ENCODE peak calls at places on chromosomes 7 and 10, in six cellular contexts. H is HCT116, V is HepG2, Q is K562, T is GM23338, M is GM12878. U is an unnamed sample.

GRCh38 chr10:24884793-24885192 is 67.6 kb downstream of the PRTFDC1 start:
- ATAC-seq in H (no peak), V (no peak), Q (peak; percentile 36), T (peak; percentile 82), M (no peak), U (no peak)

GRCh38 chr7:6071406-6071805 is 40.2 kb downstream of the ANKRD61 start:
- ATAC-seq in H (no peak), V (no peak), Q (no peak), T (no peak), M (peak; percentile 99), U (no peak)

GRCh38 chr10:71161429-71161828 is 50.9 kb upstream of the UNC5B start:
- ATAC-seq in H (peak; percentile 36), V (no peak), Q (peak; percentile 71), T (no peak), M (peak; percentile 40), U (no peak)

GRCh38 chr7:143392875-143393266 is 11.7 kb downstream of the ZYX start:
- ATAC-seq in H (no peak), V (no peak), Q (no peak), T (no peak), M (no peak), U (no peak)

GRCh38 chr10:110358869-110359629 is 54.3 kb upstream of the SMNDC1 start:
- ATAC-seq in H (peak; percentile 40), V (no peak), Q (no peak), T (peak; percentile 31), M (no peak), U (no peak)

GRCh38 chr10:116866987-116867595 is 17.8 kb downstream of the ENO4 start:
- ATAC-seq in H (no peak), V (no peak), Q (no peak), T (no peak), M (no peak), U (peak; percentile 65)

GRCh38 chr7:3134715-3135114 is 91.0 kb upstream of the CARD11 start:
- ATAC-seq in H (no peak), V (no peak), Q (peak; percentile 42), T (no peak), M (no peak), U (no peak)

GRCh38 chr7:134827889-134828288 is 48.5 kb downstream of the CALD1 start:
- ATAC-seq in H (no peak), V (no peak), Q (no peak), T (no peak), M (no peak), U (peak; percentile 84)

GRCh38 chr10:58275908-58276307 is 6.9 kb downstream of the CISD1 start:
- ATAC-seq in H (no peak), V (no peak), Q (peak; percentile 47), T (no peak), M (no peak), U (no peak)

GRCh38 chr10:34711500-34711899 is 103.6 kb downstream of the PARD3 start:
- ATAC-seq in H (no peak), V (peak; percentile 25), Q (no peak), T (no peak), M (no peak), U (peak; percentile 75)

GRCh38 chr10:11036424-11037011 is 18.8 kb downstream of the CELF2 start:
- ATAC-seq in H (peak; percentile 53), V (peak; percentile 82), Q (peak; percentile 37), T (peak; percentile 91), M (no peak), U (no peak)

GRCh38 chr10:88120599-88121333 is 257.3 kb downstream of the PTEN start:
- ATAC-seq in H (no peak), V (no peak), Q (no peak), T (no peak), M (no peak), U (no peak)

GRCh38 chr7:5584821-5585220 is 161.2 kb upstream of the TNRC18 start:
- ATAC-seq in H (no peak), V (peak; percentile 9), Q (no peak), T (no peak), M (peak; percentile 67), U (no peak)

GRCh38 chr10:73920084-73920483 is 9.2 kb downstream of the PLAU start:
- ATAC-seq in H (no peak), V (peak; percentile 51), Q (peak; percentile 75), T (peak; percentile 44), M (peak; percentile 85), U (peak; percentile 80)

GRCh38 chr7:132376361-132377013 is 199.8 kb downstream of the PLXNA4 start:
- ATAC-seq in H (no peak), V (no peak), Q (no peak), T (no peak), M (no peak), U (no peak)

GRCh38 chr10:114131094-114131493 is 42.9 kb downstream of the CCDC186 start:
- ATAC-seq in H (no peak), V (no peak), Q (no peak), T (no peak), M (peak; percentile 80), U (no peak)

GRCh38 chr10:51530540-51530939 is 168.9 kb downstream of the CSTF2T start:
- ATAC-seq in H (no peak), V (no peak), Q (no peak), T (no peak), M (no peak), U (no peak)

GRCh38 chr7:17677408-17677807 is 262.9 kb downstream of the SNX13 start:
- ATAC-seq in H (no peak), V (no peak), Q (no peak), T (no peak), M (no peak), U (no peak)

DNA sequence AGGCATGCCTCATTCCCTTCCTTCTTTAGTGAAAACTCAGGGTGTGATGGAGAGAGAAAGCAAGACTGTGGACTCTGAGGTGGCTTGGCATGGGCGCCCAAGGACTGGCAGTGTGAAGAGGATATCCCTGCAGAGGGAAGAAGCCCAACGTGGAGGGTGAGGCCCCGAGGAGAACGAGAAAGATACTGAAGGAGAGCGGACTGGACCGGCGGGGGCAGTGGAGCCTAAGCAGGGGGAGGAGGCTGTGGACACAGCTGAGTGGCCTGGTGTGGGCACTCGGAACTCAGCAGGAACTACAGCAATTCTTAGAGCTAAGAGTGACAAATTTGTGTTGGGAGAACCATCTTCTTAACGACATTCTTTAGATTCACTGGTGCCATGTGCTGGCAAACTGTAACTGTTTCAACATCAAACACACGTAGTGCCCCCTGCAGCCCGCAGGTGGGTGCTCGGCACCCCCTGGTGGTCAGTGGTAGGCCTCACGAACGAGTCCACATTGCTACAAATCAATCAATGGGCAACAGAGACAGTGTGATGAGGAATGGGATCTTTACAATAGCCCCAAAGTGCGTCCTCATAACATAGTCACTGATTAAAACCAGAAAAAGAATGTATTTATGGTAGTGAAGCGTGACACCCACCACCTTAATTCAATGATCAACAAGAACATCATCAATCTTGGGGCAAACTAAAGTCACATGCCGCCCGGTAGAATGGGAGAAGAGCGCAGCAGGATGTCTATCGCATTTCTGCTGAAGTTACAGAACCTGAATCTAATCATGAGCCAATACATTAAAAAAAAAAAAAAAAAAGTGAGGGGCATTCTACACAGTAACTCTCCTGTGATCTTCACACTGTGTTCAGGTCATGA is 2.0 kb upstream of the SFTPA1 start:
- ATAC-seq in H (peak; percentile 90), V (peak; percentile 93), Q (peak; percentile 92), T (peak; percentile 94), M (peak; percentile 81), U (no peak)
- TF ChIP-seq CTCF in H (peak; percentile 93), V (peak; percentile 82), Q (peak; percentile 98), T (peak; percentile 92), M (peak; percentile 61), U (peak; percentile 26)

GRCh38 chr10:15325243-15326002 is 45.7 kb downstream of the FAM171A1 start:
- ATAC-seq in H (peak; percentile 89), V (no peak), Q (peak; percentile 85), T (no peak), M (no peak), U (peak; percentile 73)
- TF ChIP-seq POLR2AphosphoS5 in H (peak; percentile 17), V (no peak), Q (no peak), T (no peak), M (no peak), U (no peak)

GRCh38 chr10:100041620-100042019 is 31.9 kb upstream of the DNMBP start:
- ATAC-seq in H (no peak), V (no peak), Q (no peak), T (no peak), M (no peak), U (no peak)

GRCh38 chr10:100043796-100044195 is 34.0 kb upstream of the DNMBP start:
- ATAC-seq in H (peak; percentile 56), V (no peak), Q (no peak), T (no peak), M (peak; percentile 11), U (peak; percentile 85)

GRCh38 chr10:100043344-100043743 is 33.6 kb upstream of the DNMBP start:
- ATAC-seq in H (peak; percentile 61), V (no peak), Q (no peak), T (no peak), M (peak; percentile 18), U (no peak)

GRCh38 chr10:100046088-100046487 is 35.6 kb downstream of the CPN1 start:
- ATAC-seq in H (peak; percentile 81), V (peak; percentile 93), Q (peak; percentile 96), T (peak; percentile 96), M (peak; percentile 96), U (peak; percentile 61)

GRCh38 chr10:100045592-100045991 is 35.8 kb upstream of the DNMBP start:
- ATAC-seq in H (no peak), V (no peak), Q (no peak), T (peak; percentile 19), M (peak; percentile 12), U (no peak)
- H3K27ac ChIP-seq in H (peak overlapping the region; percentile 1), V (no peak overlapping the region), Q (no peak overlapping the region), T (no peak overlapping the region), M (peak overlapping the region; percentile 31), U (peak overlapping the region; percentile 9)

GRCh38 chr10:95172851-95173250 is 21.2 kb upstream of the ACSM6 start:
- ATAC-seq in H (no peak), V (no peak), Q (no peak), T (no peak), M (no peak), U (no peak)

GRCh38 chr10:95171336-95171735 is 22.7 kb upstream of the ACSM6 start:
- ATAC-seq in H (no peak), V (no peak), Q (no peak), T (no peak), M (no peak), U (no peak)

GRCh38 chr10:95170790-95171189 is 23.2 kb upstream of the ACSM6 start:
- ATAC-seq in H (no peak), V (no peak), Q (no peak), T (no peak), M (no peak), U (no peak)

GRCh38 chr10:95169522-95169921 is 24.5 kb upstream of the ACSM6 start:
- ATAC-seq in H (no peak), V (no peak), Q (no peak), T (no peak), M (no peak), U (no peak)

DNA sequence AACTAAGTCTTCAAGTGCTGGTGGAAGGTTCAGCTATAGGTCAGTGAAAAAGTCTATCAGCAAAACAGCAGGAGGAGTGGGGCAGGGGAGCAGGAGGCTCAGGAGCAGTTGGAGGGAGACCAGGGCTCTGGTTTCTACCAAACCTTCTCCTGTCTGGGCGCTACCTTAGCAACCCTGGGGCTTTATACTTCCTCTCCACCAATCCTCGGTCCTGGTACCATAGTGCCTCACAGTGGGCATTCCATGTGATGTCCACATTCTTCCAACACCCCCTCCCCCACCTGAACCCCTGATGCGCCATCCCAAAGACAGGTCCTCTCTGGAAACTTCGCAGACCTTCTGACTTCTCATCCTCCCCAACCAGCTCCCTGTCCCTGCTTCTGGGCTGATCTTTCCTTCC is 25.3 kb upstream of the ACSM6 start:
- ATAC-seq in H (no peak), V (no peak), Q (no peak), T (no peak), M (no peak), U (no peak)
- TF ChIP-seq CTCF in H (no peak), V (peak; percentile 9), Q (no peak), T (no peak), M (no peak), U (no peak)

GRCh38 chr7:106070201-106070551 is 41.9 kb downstream of the SYPL1 start:
- ATAC-seq in H (no peak), V (no peak), Q (no peak), T (no peak), M (peak; percentile 1), U (peak; percentile 16)
- TF ChIP-seq POLR2AphosphoS5 in H (no peak), V (no peak), Q (no peak), T (no peak), M (no peak), U (peak; percentile 27)